ENCODE peak calls at places on chromosome 20, in nine cellular contexts. One of them, this sample, is unnamed.

GRCh38 chr20:49323622-49324238 is 45.9 kb upstream of the ZNFX1 start:
- DNase-seq in Right ventricle myocardium inferior: no peak
- DNase-seq in HS-27A: no peak
- DNase-seq in T-cell: peak; percentile 15
- DNase-seq in lower lobe of right lung: no peak
- DNase-seq in GM23338: peak; percentile 69
- DNase-seq in stimulated activated naive CD8-positive, alpha-beta T cell treated with anti-CD3 and anti-CD28 coated beads, Interleukin-15, Interleukin-2, amounts not matched to agents 100 U/mL and 50 U/mL, for 24 hours: peak; percentile 11
- DNase-seq in B cell: no peak
- DNase-seq in ovary: no peak
- DNase-seq in this sample: peak; percentile 52

GRCh38 chr20:19817017-19817416 is 59.0 kb downstream of the RIN2 start:
- DNase-seq in Right ventricle myocardium inferior: no peak
- DNase-seq in HS-27A: peak; percentile 78
- DNase-seq in T-cell: no peak
- DNase-seq in lower lobe of right lung: no peak
- DNase-seq in GM23338: no peak
- DNase-seq in stimulated activated naive CD8-positive, alpha-beta T cell treated with anti-CD3 and anti-CD28 coated beads, Interleukin-15, Interleukin-2, amounts not matched to agents 100 U/mL and 50 U/mL, for 24 hours: no peak
- DNase-seq in B cell: no peak
- DNase-seq in ovary: no peak
- DNase-seq in this sample: peak; percentile 57

GRCh38 chr20:10448270-10449156 is 13.4 kb downstream of the SLX4IP start:
- DNase-seq in Right ventricle myocardium inferior: no peak
- DNase-seq in HS-27A: no peak
- DNase-seq in T-cell: no peak
- DNase-seq in lower lobe of right lung: no peak
- DNase-seq in GM23338: no peak
- DNase-seq in stimulated activated naive CD8-positive, alpha-beta T cell treated with anti-CD3 and anti-CD28 coated beads, Interleukin-15, Interleukin-2, amounts not matched to agents 100 U/mL and 50 U/mL, for 24 hours: no peak
- DNase-seq in B cell: no peak
- DNase-seq in ovary: no peak
- DNase-seq in this sample: no peak

GRCh38 chr20:51054233-51054632 is 31.3 kb upstream of the KCNG1 start:
- DNase-seq in Right ventricle myocardium inferior: no peak
- DNase-seq in HS-27A: no peak
- DNase-seq in T-cell: no peak
- DNase-seq in lower lobe of right lung: no peak
- DNase-seq in GM23338: no peak
- DNase-seq in stimulated activated naive CD8-positive, alpha-beta T cell treated with anti-CD3 and anti-CD28 coated beads, Interleukin-15, Interleukin-2, amounts not matched to agents 100 U/mL and 50 U/mL, for 24 hours: no peak
- DNase-seq in B cell: no peak
- DNase-seq in ovary: no peak
- DNase-seq in this sample: no peak

GRCh38 chr20:43388267-43389081 is 69.2 kb upstream of the SRSF6 start:
- DNase-seq in Right ventricle myocardium inferior: peak; percentile 91
- DNase-seq in HS-27A: no peak
- DNase-seq in T-cell: no peak
- DNase-seq in lower lobe of right lung: peak; percentile 62
- DNase-seq in GM23338: no peak
- DNase-seq in stimulated activated naive CD8-positive, alpha-beta T cell treated with anti-CD3 and anti-CD28 coated beads, Interleukin-15, Interleukin-2, amounts not matched to agents 100 U/mL and 50 U/mL, for 24 hours: no peak
- DNase-seq in B cell: no peak
- DNase-seq in ovary: no peak
- DNase-seq in this sample: no peak

GRCh38 chr20:49909499-49910339 is 5.6 kb downstream of the SPATA2 start:
- DNase-seq in Right ventricle myocardium inferior: no peak
- DNase-seq in HS-27A: no peak
- DNase-seq in T-cell: no peak
- DNase-seq in lower lobe of right lung: no peak
- DNase-seq in GM23338: peak; percentile 59
- DNase-seq in stimulated activated naive CD8-positive, alpha-beta T cell treated with anti-CD3 and anti-CD28 coated beads, Interleukin-15, Interleukin-2, amounts not matched to agents 100 U/mL and 50 U/mL, for 24 hours: no peak
- DNase-seq in B cell: no peak
- DNase-seq in ovary: no peak
- DNase-seq in this sample: peak; percentile 52

GRCh38 chr20:38985060-38985459 is 22.9 kb downstream of the DHX35 start:
- DNase-seq in Right ventricle myocardium inferior: no peak
- DNase-seq in HS-27A: no peak
- DNase-seq in T-cell: no peak
- DNase-seq in lower lobe of right lung: no peak
- DNase-seq in GM23338: no peak
- DNase-seq in stimulated activated naive CD8-positive, alpha-beta T cell treated with anti-CD3 and anti-CD28 coated beads, Interleukin-15, Interleukin-2, amounts not matched to agents 100 U/mL and 50 U/mL, for 24 hours: no peak
- DNase-seq in B cell: no peak
- DNase-seq in ovary: no peak
- DNase-seq in this sample: no peak

GRCh38 chr20:62557425-62557824 is 81.6 kb upstream of the GATA5 start:
- DNase-seq in Right ventricle myocardium inferior: no peak
- DNase-seq in HS-27A: no peak
- DNase-seq in T-cell: no peak
- DNase-seq in lower lobe of right lung: no peak
- DNase-seq in GM23338: no peak
- DNase-seq in stimulated activated naive CD8-positive, alpha-beta T cell treated with anti-CD3 and anti-CD28 coated beads, Interleukin-15, Interleukin-2, amounts not matched to agents 100 U/mL and 50 U/mL, for 24 hours: no peak
- DNase-seq in B cell: no peak
- DNase-seq in ovary: no peak
- DNase-seq in this sample: no peak

GRCh38 chr20:32470025-32470861 is 112.1 kb downstream of the ASXL1 start:
- DNase-seq in Right ventricle myocardium inferior: peak; percentile 78
- DNase-seq in HS-27A: no peak
- DNase-seq in T-cell: no peak
- DNase-seq in lower lobe of right lung: peak; percentile 77
- DNase-seq in GM23338: peak; percentile 87
- DNase-seq in stimulated activated naive CD8-positive, alpha-beta T cell treated with anti-CD3 and anti-CD28 coated beads, Interleukin-15, Interleukin-2, amounts not matched to agents 100 U/mL and 50 U/mL, for 24 hours: peak; percentile 22
- DNase-seq in B cell: no peak
- DNase-seq in ovary: peak; percentile 43
- DNase-seq in this sample: peak; percentile 71

GRCh38 chr20:41329435-41330342 is 10.9 kb upstream of the LPIN3 start:
- DNase-seq in Right ventricle myocardium inferior: no peak
- DNase-seq in HS-27A: peak; percentile 98
- DNase-seq in T-cell: peak; percentile 41
- DNase-seq in lower lobe of right lung: peak; percentile 71
- DNase-seq in GM23338: no peak
- DNase-seq in stimulated activated naive CD8-positive, alpha-beta T cell treated with anti-CD3 and anti-CD28 coated beads, Interleukin-15, Interleukin-2, amounts not matched to agents 100 U/mL and 50 U/mL, for 24 hours: peak; percentile 71
- DNase-seq in B cell: peak; percentile 62
- DNase-seq in ovary: peak; percentile 66
- DNase-seq in this sample: peak; percentile 82

GRCh38 chr20:36854343-36855240 is 21.3 kb upstream of the TLDC2 start:
- DNase-seq in Right ventricle myocardium inferior: peak; percentile 72
- DNase-seq in HS-27A: no peak
- DNase-seq in T-cell: no peak
- DNase-seq in lower lobe of right lung: no peak
- DNase-seq in GM23338: no peak
- DNase-seq in stimulated activated naive CD8-positive, alpha-beta T cell treated with anti-CD3 and anti-CD28 coated beads, Interleukin-15, Interleukin-2, amounts not matched to agents 100 U/mL and 50 U/mL, for 24 hours: no peak
- DNase-seq in B cell: no peak
- DNase-seq in ovary: no peak
- DNase-seq in this sample: no peak

GRCh38 chr20:31719644-31720485 is 2.8 kb downstream of the BCL2L1 start:
- DNase-seq in Right ventricle myocardium inferior: no peak
- DNase-seq in HS-27A: peak; percentile 90
- DNase-seq in T-cell: no peak
- DNase-seq in lower lobe of right lung: no peak
- DNase-seq in GM23338: peak; percentile 90
- DNase-seq in stimulated activated naive CD8-positive, alpha-beta T cell treated with anti-CD3 and anti-CD28 coated beads, Interleukin-15, Interleukin-2, amounts not matched to agents 100 U/mL and 50 U/mL, for 24 hours: no peak
- DNase-seq in B cell: no peak
- DNase-seq in ovary: no peak
- DNase-seq in this sample: peak; percentile 99

GRCh38 chr20:53609501-53610445 is 16.1 kb upstream of the ZNF217 start:
- DNase-seq in Right ventricle myocardium inferior: no peak
- DNase-seq in HS-27A: no peak
- DNase-seq in T-cell: peak; percentile 80
- DNase-seq in lower lobe of right lung: peak; percentile 75
- DNase-seq in GM23338: peak; percentile 66
- DNase-seq in stimulated activated naive CD8-positive, alpha-beta T cell treated with anti-CD3 and anti-CD28 coated beads, Interleukin-15, Interleukin-2, amounts not matched to agents 100 U/mL and 50 U/mL, for 24 hours: peak; percentile 81
- DNase-seq in B cell: peak; percentile 46
- DNase-seq in ovary: peak; percentile 63
- DNase-seq in this sample: no peak

GRCh38 chr20:8457978-8458377 is 325.9 kb downstream of the PLCB1 start:
- DNase-seq in Right ventricle myocardium inferior: no peak
- DNase-seq in HS-27A: no peak
- DNase-seq in T-cell: no peak
- DNase-seq in lower lobe of right lung: no peak
- DNase-seq in GM23338: no peak
- DNase-seq in stimulated activated naive CD8-positive, alpha-beta T cell treated with anti-CD3 and anti-CD28 coated beads, Interleukin-15, Interleukin-2, amounts not matched to agents 100 U/mL and 50 U/mL, for 24 hours: no peak
- DNase-seq in B cell: no peak
- DNase-seq in ovary: no peak
- DNase-seq in this sample: no peak

GRCh38 chr20:64166712-64167615 is 2.7 kb downstream of the MYT1 start:
- DNase-seq in Right ventricle myocardium inferior: no peak
- DNase-seq in HS-27A: no peak
- DNase-seq in T-cell: no peak
- DNase-seq in lower lobe of right lung: peak; percentile 18
- DNase-seq in GM23338: no peak
- DNase-seq in stimulated activated naive CD8-positive, alpha-beta T cell treated with anti-CD3 and anti-CD28 coated beads, Interleukin-15, Interleukin-2, amounts not matched to agents 100 U/mL and 50 U/mL, for 24 hours: no peak
- DNase-seq in B cell: no peak
- DNase-seq in ovary: no peak
- DNase-seq in this sample: no peak

GRCh38 chr20:56380375-56380774 is 11.6 kb downstream of the AURKA start:
- DNase-seq in Right ventricle myocardium inferior: no peak
- DNase-seq in HS-27A: no peak
- DNase-seq in T-cell: no peak
- DNase-seq in lower lobe of right lung: no peak
- DNase-seq in GM23338: no peak
- DNase-seq in stimulated activated naive CD8-positive, alpha-beta T cell treated with anti-CD3 and anti-CD28 coated beads, Interleukin-15, Interleukin-2, amounts not matched to agents 100 U/mL and 50 U/mL, for 24 hours: no peak
- DNase-seq in B cell: no peak
- DNase-seq in ovary: no peak
- DNase-seq in this sample: no peak

GRCh38 chr20:38114353-38114791 is 50.7 kb downstream of the TGM2 start:
- DNase-seq in Right ventricle myocardium inferior: no peak
- DNase-seq in HS-27A: no peak
- DNase-seq in T-cell: no peak
- DNase-seq in lower lobe of right lung: no peak
- DNase-seq in GM23338: no peak
- DNase-seq in stimulated activated naive CD8-positive, alpha-beta T cell treated with anti-CD3 and anti-CD28 coated beads, Interleukin-15, Interleukin-2, amounts not matched to agents 100 U/mL and 50 U/mL, for 24 hours: no peak
- DNase-seq in B cell: no peak
- DNase-seq in ovary: no peak
- DNase-seq in this sample: no peak

GRCh38 chr20:57770852-57771746 is 61.3 kb upstream of the PMEPA1 start:
- DNase-seq in Right ventricle myocardium inferior: no peak
- DNase-seq in HS-27A: no peak
- DNase-seq in T-cell: no peak
- DNase-seq in lower lobe of right lung: no peak
- DNase-seq in GM23338: no peak
- DNase-seq in stimulated activated naive CD8-positive, alpha-beta T cell treated with anti-CD3 and anti-CD28 coated beads, Interleukin-15, Interleukin-2, amounts not matched to agents 100 U/mL and 50 U/mL, for 24 hours: no peak
- DNase-seq in B cell: no peak
- DNase-seq in ovary: no peak
- DNase-seq in this sample: no peak

GRCh38 chr20:24702501-24703283 is 233.3 kb downstream of the SYNDIG1 start:
- DNase-seq in Right ventricle myocardium inferior: no peak
- DNase-seq in HS-27A: no peak
- DNase-seq in T-cell: no peak
- DNase-seq in lower lobe of right lung: no peak
- DNase-seq in GM23338: no peak
- DNase-seq in stimulated activated naive CD8-positive, alpha-beta T cell treated with anti-CD3 and anti-CD28 coated beads, Interleukin-15, Interleukin-2, amounts not matched to agents 100 U/mL and 50 U/mL, for 24 hours: no peak
- DNase-seq in B cell: no peak
- DNase-seq in ovary: no peak
- DNase-seq in this sample: no peak

GRCh38 chr20:60223174-60223573 is 265.0 kb downstream of the CDH26 start:
- DNase-seq in Right ventricle myocardium inferior: no peak
- DNase-seq in HS-27A: no peak
- DNase-seq in T-cell: no peak
- DNase-seq in lower lobe of right lung: no peak
- DNase-seq in GM23338: no peak
- DNase-seq in stimulated activated naive CD8-positive, alpha-beta T cell treated with anti-CD3 and anti-CD28 coated beads, Interleukin-15, Interleukin-2, amounts not matched to agents 100 U/mL and 50 U/mL, for 24 hours: no peak
- DNase-seq in B cell: no peak
- DNase-seq in ovary: no peak
- DNase-seq in this sample: no peak

GRCh38 chr20:50916257-50916656 is 15.0 kb downstream of the ADNP start:
- DNase-seq in Right ventricle myocardium inferior: no peak
- DNase-seq in HS-27A: no peak
- DNase-seq in T-cell: no peak
- DNase-seq in lower lobe of right lung: no peak
- DNase-seq in GM23338: peak; percentile 52
- DNase-seq in stimulated activated naive CD8-positive, alpha-beta T cell treated with anti-CD3 and anti-CD28 coated beads, Interleukin-15, Interleukin-2, amounts not matched to agents 100 U/mL and 50 U/mL, for 24 hours: no peak
- DNase-seq in B cell: no peak
- DNase-seq in ovary: no peak
- DNase-seq in this sample: no peak

GRCh38 chr20:21353236-21353635 is 44.1 kb downstream of the NKX2-4 start:
- DNase-seq in Right ventricle myocardium inferior: no peak
- DNase-seq in HS-27A: peak; percentile 36
- DNase-seq in T-cell: no peak
- DNase-seq in lower lobe of right lung: no peak
- DNase-seq in GM23338: no peak
- DNase-seq in stimulated activated naive CD8-positive, alpha-beta T cell treated with anti-CD3 and anti-CD28 coated beads, Interleukin-15, Interleukin-2, amounts not matched to agents 100 U/mL and 50 U/mL, for 24 hours: no peak
- DNase-seq in B cell: no peak
- DNase-seq in ovary: no peak
- DNase-seq in this sample: no peak

GRCh38 chr20:760751-761417 is 7.4 kb downstream of the SLC52A3 start:
- DNase-seq in Right ventricle myocardium inferior: no peak
- DNase-seq in HS-27A: no peak
- DNase-seq in T-cell: peak; percentile 22
- DNase-seq in lower lobe of right lung: peak; percentile 68
- DNase-seq in GM23338: peak; percentile 79
- DNase-seq in stimulated activated naive CD8-positive, alpha-beta T cell treated with anti-CD3 and anti-CD28 coated beads, Interleukin-15, Interleukin-2, amounts not matched to agents 100 U/mL and 50 U/mL, for 24 hours: peak; percentile 66
- DNase-seq in B cell: no peak
- DNase-seq in ovary: no peak
- DNase-seq in this sample: peak; percentile 52

GRCh38 chr20:20872420-20872819 is 160.0 kb upstream of the RALGAPA2 start:
- DNase-seq in Right ventricle myocardium inferior: no peak
- DNase-seq in HS-27A: no peak
- DNase-seq in T-cell: no peak
- DNase-seq in lower lobe of right lung: no peak
- DNase-seq in GM23338: no peak
- DNase-seq in stimulated activated naive CD8-positive, alpha-beta T cell treated with anti-CD3 and anti-CD28 coated beads, Interleukin-15, Interleukin-2, amounts not matched to agents 100 U/mL and 50 U/mL, for 24 hours: no peak
- DNase-seq in B cell: no peak
- DNase-seq in ovary: no peak
- DNase-seq in this sample: no peak

GRCh38 chr20:58839474-58839874 is 11.2 kb downstream of the GNAS-AS1 start:
- DNase-seq in Right ventricle myocardium inferior: no peak
- DNase-seq in HS-27A: no peak
- DNase-seq in T-cell: peak; percentile 18
- DNase-seq in lower lobe of right lung: no peak
- DNase-seq in GM23338: peak; percentile 74
- DNase-seq in stimulated activated naive CD8-positive, alpha-beta T cell treated with anti-CD3 and anti-CD28 coated beads, Interleukin-15, Interleukin-2, amounts not matched to agents 100 U/mL and 50 U/mL, for 24 hours: peak; percentile 54
- DNase-seq in B cell: no peak
- DNase-seq in ovary: no peak
- DNase-seq in this sample: peak; percentile 34

GRCh38 chr20:6613280-6613861 is 154.1 kb upstream of the BMP2 start:
- DNase-seq in Right ventricle myocardium inferior: no peak
- DNase-seq in HS-27A: no peak
- DNase-seq in T-cell: no peak
- DNase-seq in lower lobe of right lung: no peak
- DNase-seq in GM23338: no peak
- DNase-seq in stimulated activated naive CD8-positive, alpha-beta T cell treated with anti-CD3 and anti-CD28 coated beads, Interleukin-15, Interleukin-2, amounts not matched to agents 100 U/mL and 50 U/mL, for 24 hours: no peak
- DNase-seq in B cell: no peak
- DNase-seq in ovary: no peak
- DNase-seq in this sample: no peak

GRCh38 chr20:37577972-37578371 is 50.3 kb upstream of the BLCAP start:
- DNase-seq in Right ventricle myocardium inferior: no peak
- DNase-seq in HS-27A: no peak
- DNase-seq in T-cell: no peak
- DNase-seq in lower lobe of right lung: no peak
- DNase-seq in GM23338: no peak
- DNase-seq in stimulated activated naive CD8-positive, alpha-beta T cell treated with anti-CD3 and anti-CD28 coated beads, Interleukin-15, Interleukin-2, amounts not matched to agents 100 U/mL and 50 U/mL, for 24 hours: no peak
- DNase-seq in B cell: no peak
- DNase-seq in ovary: no peak
- DNase-seq in this sample: no peak

GRCh38 chr20:62572980-62573379 is 69.3 kb upstream of the SLCO4A1 start:
- DNase-seq in Right ventricle myocardium inferior: no peak
- DNase-seq in HS-27A: no peak
- DNase-seq in T-cell: no peak
- DNase-seq in lower lobe of right lung: no peak
- DNase-seq in GM23338: no peak
- DNase-seq in stimulated activated naive CD8-positive, alpha-beta T cell treated with anti-CD3 and anti-CD28 coated beads, Interleukin-15, Interleukin-2, amounts not matched to agents 100 U/mL and 50 U/mL, for 24 hours: no peak
- DNase-seq in B cell: no peak
- DNase-seq in ovary: no peak
- DNase-seq in this sample: no peak

This sample was measured in HepG2.